ENCODE peak calls at places on chromosomes 12 and 14, in four cellular contexts. One of them, this sample, is unnamed.

GRCh38 chr12:85029456-85029855 is 6.6 kb downstream of the TSPAN19 start:
- DNase-seq in A172: peak
- DNase-seq in hypothalamus: no peak
- DNase-seq in neural progenitor cell: peak
- DNase-seq in this sample: no peak

GRCh38 chr12:54262403-54262925 is 17.5 kb downstream of the CBX5 start:
- DNase-seq in hypothalamus: no peak
- DNase-seq in A172: peak
- DNase-seq in neural progenitor cell: no peak
- DNase-seq in this sample: no peak

GRCh38 chr12:30850684-30851083 is 75.9 kb upstream of the TSPAN11 start:
- DNase-seq in neural progenitor cell: no peak
- DNase-seq in A172: no peak
- DNase-seq in hypothalamus: no peak
- DNase-seq in this sample: peak

GRCh38 chr14:32329146-32329545 is at the start of gene AKAP6:
- DNase-seq in A172: no peak
- DNase-seq in hypothalamus: peak
- DNase-seq in neural progenitor cell: peak
- DNase-seq in this sample: no peak

GRCh38 chr12:64273527-64274403 is 51.7 kb upstream of the KICS2 start:
- DNase-seq in hypothalamus: no peak
- DNase-seq in neural progenitor cell: peak
- DNase-seq in A172: peak
- DNase-seq in this sample: peak

GRCh38 chr12:122437656-122438121 is 15.2 kb upstream of the CLIP1 start:
- DNase-seq in neural progenitor cell: no peak
- DNase-seq in hypothalamus: peak
- DNase-seq in A172: peak
- DNase-seq in this sample: no peak

GRCh38 chr14:61433822-61434221 is 112.4 kb downstream of the PRKCH start:
- DNase-seq in neural progenitor cell: no peak
- DNase-seq in A172: no peak
- DNase-seq in hypothalamus: no peak
- DNase-seq in this sample: no peak

GRCh38 chr12:81835783-81836182 is 76.6 kb upstream of the PPFIA2 start:
- DNase-seq in hypothalamus: no peak
- DNase-seq in A172: no peak
- DNase-seq in neural progenitor cell: no peak
- DNase-seq in this sample: no peak

GRCh38 chr14:105138021-105138541 is 30.5 kb downstream of the JAG2 start:
- DNase-seq in hypothalamus: no peak
- DNase-seq in neural progenitor cell: no peak
- DNase-seq in A172: no peak
- DNase-seq in this sample: peak

GRCh38 chr14:35687335-35687939 is 121.7 kb downstream of the RALGAPA1 start:
- DNase-seq in A172: peak
- DNase-seq in hypothalamus: no peak
- DNase-seq in neural progenitor cell: peak
- DNase-seq in this sample: peak

GRCh38 chr14:35369701-35370191 is 34.8 kb downstream of the NFKBIA start:
- DNase-seq in A172: peak
- DNase-seq in hypothalamus: no peak
- DNase-seq in neural progenitor cell: no peak
- DNase-seq in this sample: no peak

GRCh38 chr12:12133259-12133658 is 62.5 kb downstream of the BCL2L14 start:
- DNase-seq in neural progenitor cell: peak
- DNase-seq in hypothalamus: no peak
- DNase-seq in A172: no peak
- DNase-seq in this sample: no peak

GRCh38 chr14:75562494-75562893 is 15.9 kb upstream of the FLVCR2 start:
- DNase-seq in hypothalamus: no peak
- DNase-seq in neural progenitor cell: no peak
- DNase-seq in A172: no peak
- DNase-seq in this sample: no peak

GRCh38 chr14:96105921-96106441 is 66.8 kb downstream of the C14orf132 start:
- DNase-seq in neural progenitor cell: no peak
- DNase-seq in A172: no peak
- DNase-seq in hypothalamus: no peak
- DNase-seq in this sample: no peak

GRCh38 chr12:120872487-120872886 is 31.7 kb downstream of the SPPL3 start:
- DNase-seq in A172: no peak
- DNase-seq in neural progenitor cell: no peak
- DNase-seq in hypothalamus: no peak
- DNase-seq in this sample: peak